ENCODE peak calls at places on chromosomes 5 and 9, in nine cellular contexts. F, L, C, V, X, G, N, B and U are unnamed samples.
A peak's percentile ranks its signal among the peaks of the same experiment; 100 is the strongest.

GRCh38 chr5:172806897-172807672 is 27.0 kb upstream of the ERGIC1 start:
- DNase-seq in F (peak; percentile 49), L (peak; percentile 96), C (peak; percentile 90), V (peak; percentile 79), X (peak; percentile 83), G (peak; percentile 40), N (peak; percentile 56), B (peak; percentile 75), U (no peak)

GRCh38 chr9:8736805-8737204 is 937.2 kb upstream of the DMAC1 start:
- DNase-seq in F (no peak), L (no peak), C (no peak), V (no peak), X (no peak), G (no peak), N (no peak), B (no peak), U (no peak)

GRCh38 chr5:137370096-137370495 is 129.0 kb downstream of the SPOCK1 start:
- DNase-seq in F (no peak), L (peak; percentile 57), C (no peak), V (no peak), X (peak; percentile 61), G (no peak), N (no peak), B (peak; percentile 45), U (no peak)

GRCh38 chr9:125544988-125545651 is 161.9 kb downstream of the MAPKAP1 start:
- DNase-seq in F (no peak), L (peak; percentile 82), C (peak; percentile 98), V (no peak), X (peak; percentile 94), G (no peak), N (no peak), B (peak; percentile 4), U (no peak)

GRCh38 chr5:149141957-149142851 is 911 bp downstream of the ABLIM3 start:
- DNase-seq in F (no peak), L (peak; percentile 64), C (peak; percentile 61), V (peak; percentile 25), X (no peak), G (no peak), N (peak; percentile 16), B (peak; percentile 57), U (no peak)

GRCh38 chr9:20863910-20864309 is 167.5 kb downstream of the HACD4 start:
- DNase-seq in F (no peak), L (no peak), C (no peak), V (no peak), X (no peak), G (no peak), N (no peak), B (no peak), U (no peak)

GRCh38 chr9:33341182-33341581 is 50.9 kb downstream of the NFX1 start:
- DNase-seq in F (no peak), L (no peak), C (no peak), V (no peak), X (no peak), G (no peak), N (no peak), B (no peak), U (no peak)

GRCh38 chr5:171420429-171421231 is 1.2 kb downstream of the FGF18 start:
- DNase-seq in F (no peak), L (peak; percentile 91), C (peak; percentile 92), V (peak; percentile 38), X (peak; percentile 89), G (peak; percentile 17), N (peak; percentile 53), B (peak; percentile 56), U (peak; percentile 28)

GRCh38 chr9:136054146-136054545 is 40.9 kb downstream of the NACC2 start:
- DNase-seq in F (no peak), L (no peak), C (no peak), V (no peak), X (no peak), G (no peak), N (no peak), B (no peak), U (no peak)

GRCh38 chr5:116394186-116394867 is 180.3 kb downstream of the SEMA6A start:
- DNase-seq in F (no peak), L (no peak), C (peak; percentile 62), V (no peak), X (no peak), G (no peak), N (no peak), B (no peak), U (no peak)

GRCh38 chr9:112755675-112756074 is 5.1 kb downstream of the SNX30 start:
- DNase-seq in F (no peak), L (peak; percentile 44), C (peak; percentile 28), V (no peak), X (no peak), G (no peak), N (no peak), B (no peak), U (no peak)

GRCh38 chr5:66814146-66814991 is 218.2 kb downstream of the MAST4 start:
- DNase-seq in F (no peak), L (peak; percentile 66), C (peak; percentile 71), V (peak; percentile 77), X (peak; percentile 20), G (peak; percentile 66), N (peak; percentile 57), B (peak; percentile 49), U (peak; percentile 18)

GRCh38 chr5:93800988-93801811 is 59.8 kb upstream of the POU5F2 start:
- DNase-seq in F (no peak), L (peak; percentile 73), C (peak; percentile 81), V (peak; percentile 83), X (peak; percentile 68), G (peak; percentile 65), N (peak; percentile 63), B (peak; percentile 90), U (no peak)

GRCh38 chr5:109907751-109908150 is 218.0 kb downstream of the MAN2A1 start:
- DNase-seq in F (no peak), L (peak; percentile 79), C (peak; percentile 43), V (no peak), X (peak; percentile 89), G (peak; percentile 69), N (no peak), B (peak; percentile 39), U (no peak)

DNA sequence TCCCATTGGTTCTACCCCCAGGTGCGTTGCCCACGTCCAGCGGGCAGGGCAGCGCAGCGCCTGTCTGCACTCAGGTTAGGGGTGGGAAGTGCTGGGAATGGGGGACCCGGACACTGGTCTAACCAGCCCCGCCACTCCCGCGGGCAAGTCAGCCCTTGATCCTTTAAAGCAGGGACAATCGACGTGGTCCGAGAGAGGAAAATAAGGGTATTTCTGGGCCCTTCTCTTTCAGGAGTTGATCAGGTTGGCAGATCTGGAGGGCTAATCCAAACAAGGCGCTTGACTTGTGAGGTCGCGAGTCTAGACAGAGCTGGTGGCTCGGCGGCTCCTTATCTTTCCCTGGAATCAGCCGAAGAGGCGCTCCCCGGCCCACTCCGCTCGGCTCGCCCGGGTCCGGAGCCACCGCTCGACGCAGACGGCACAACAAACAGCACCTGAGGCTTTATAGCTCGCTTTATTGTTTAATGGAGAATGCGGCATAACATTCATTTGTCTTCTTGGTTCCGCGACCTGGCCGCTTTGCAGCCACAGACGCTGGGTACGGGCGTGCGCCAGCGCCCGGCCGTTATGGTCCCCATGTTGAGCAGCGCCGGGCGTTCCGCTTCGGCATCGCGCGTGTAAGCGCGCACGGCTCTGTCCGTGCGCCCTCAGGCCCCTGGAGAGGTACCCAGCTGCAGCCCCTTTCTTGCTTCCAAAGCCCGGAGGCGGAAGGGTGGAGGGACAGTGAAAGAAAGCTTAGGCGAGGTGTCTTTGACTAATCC is 15.8 kb downstream of the ISL1 start:
- DNase-seq in F (no peak), L (no peak), C (no peak), V (peak; percentile 60), X (no peak), G (no peak), N (peak; percentile 67), B (no peak), U (no peak)
- TF ChIP-seq EZH2 in F (peak; percentile 99), L (no peak), C (no peak), V (peak; percentile 85), X (no peak), G (peak; percentile 80), N (peak; percentile 97), B (no peak), U (no peak)

DNA sequence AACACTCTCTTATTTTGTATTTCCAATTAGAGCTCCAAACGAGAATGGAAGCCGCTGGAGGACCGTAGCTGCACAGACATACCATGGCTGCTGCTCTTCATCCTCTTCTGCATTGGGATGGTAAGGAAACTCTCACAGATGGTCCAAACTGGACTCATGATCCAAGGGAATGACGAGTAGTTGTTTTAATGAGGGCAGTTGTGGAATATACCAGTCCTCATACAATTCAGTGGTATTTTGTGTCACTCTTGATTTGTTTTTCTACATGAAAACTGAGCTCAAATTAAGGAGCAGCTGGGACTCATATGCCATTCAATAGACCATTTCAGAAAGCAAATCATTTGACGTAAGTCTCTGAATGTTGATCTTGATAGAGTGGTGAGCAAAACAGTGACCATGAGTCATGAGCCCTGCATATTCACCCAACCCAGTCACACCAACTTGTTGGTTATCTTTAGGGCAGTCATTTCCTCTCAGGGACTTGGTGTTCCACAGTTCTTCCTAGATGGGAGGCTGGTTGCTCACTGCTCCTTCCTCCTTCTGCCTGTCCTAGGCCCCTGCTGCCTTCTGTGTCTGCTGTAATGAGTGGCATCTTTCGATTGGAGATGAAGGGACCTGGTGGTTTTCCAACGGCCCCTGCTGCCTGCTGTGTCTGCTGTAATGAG is 54.9 kb downstream of the SLC44A1 start:
- DNase-seq in F (no peak), L (peak; percentile 94), C (peak; percentile 95), V (no peak), X (peak; percentile 98), G (peak; percentile 95), N (no peak), B (peak; percentile 80), U (no peak)
- H3K36me3 ChIP-seq in F (peaks cover 4% of the 10 kb centered on the region), L (no peaks in the 10 kb centered on the region), C (no peaks in the 10 kb centered on the region), V (no peaks in the 10 kb centered on the region), X (no peaks in the 10 kb centered on the region), G (peaks cover 2% of the 10 kb centered on the region), N (no peaks in the 10 kb centered on the region), B (no peaks in the 10 kb centered on the region), U (no peaks in the 10 kb centered on the region)

GRCh38 chr5:1016036-1016435 is 7.4 kb downstream of the NKD2 start:
- DNase-seq in F (no peak), L (no peak), C (no peak), V (no peak), X (no peak), G (no peak), N (no peak), B (no peak), U (no peak)
- TF ChIP-seq EZH2 in F (no peak), L (no peak), C (no peak), V (no peak), X (no peak), G (peak; percentile 4), N (no peak), B (no peak), U (no peak)

DNA sequence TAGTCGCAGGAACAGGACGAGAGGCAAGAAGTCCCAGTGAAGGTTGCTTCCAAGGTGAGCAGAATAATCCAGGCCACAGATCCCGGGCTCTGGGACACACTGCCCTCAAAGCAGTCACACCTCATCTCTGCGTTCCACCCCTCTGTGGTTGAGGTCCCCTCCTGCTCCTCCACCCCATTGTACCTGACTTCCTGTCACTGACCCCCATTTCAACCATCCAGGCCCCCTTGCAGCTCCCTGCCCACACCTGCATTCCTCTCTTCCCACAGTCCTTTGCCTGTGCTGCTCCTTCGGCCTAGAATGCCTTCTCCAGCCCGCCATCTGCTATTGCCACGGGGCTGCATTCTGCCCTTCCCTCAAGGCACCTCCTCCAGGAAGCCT is 73.5 kb downstream of the PAX5 start:
- DNase-seq in F (no peak), L (no peak), C (no peak), V (no peak), X (no peak), G (no peak), N (no peak), B (no peak), U (no peak)
- H3K36me3 ChIP-seq in F (no peaks in the 10 kb centered on the region), L (no peaks in the 10 kb centered on the region), C (no peaks in the 10 kb centered on the region), V (no peaks in the 10 kb centered on the region), X (no peaks in the 10 kb centered on the region), G (no peaks in the 10 kb centered on the region), N (no peaks in the 10 kb centered on the region), B (no peaks in the 10 kb centered on the region), U (no peaks in the 10 kb centered on the region)